ENCODE peak calls at places on chromosomes 2 and 18, in seven cellular contexts. One of them, this sample, is unnamed.

GRCh38 chr2:19762142-19762541 is 139.6 kb downstream of the TTC32 start:
- DNase-seq in AG10803: peak; percentile 54
- DNase-seq in head of caudate nucleus: no peak
- DNase-seq in hypothalamus: no peak
- DNase-seq in osteocyte: no peak
- DNase-seq in neural progenitor cell: no peak
- DNase-seq in Daoy: no peak
- DNase-seq in this sample: no peak

GRCh38 chr2:120620025-120620793 is 115.5 kb upstream of the GLI2 start:
- DNase-seq in Daoy: no peak
- DNase-seq in osteocyte: no peak
- DNase-seq in neural progenitor cell: no peak
- DNase-seq in hypothalamus: no peak
- DNase-seq in head of caudate nucleus: no peak
- DNase-seq in AG10803: peak; percentile 62
- DNase-seq in this sample: no peak

GRCh38 chr2:45040786-45041185 is 31.5 kb upstream of the SIX2 start:
- DNase-seq in hypothalamus: no peak
- DNase-seq in osteocyte: no peak
- DNase-seq in AG10803: no peak
- DNase-seq in neural progenitor cell: no peak
- DNase-seq in Daoy: no peak
- DNase-seq in head of caudate nucleus: no peak
- DNase-seq in this sample: no peak

GRCh38 chr2:9972621-9973445 is 21.3 kb downstream of the GRHL1 start:
- DNase-seq in head of caudate nucleus: peak; percentile 79
- DNase-seq in hypothalamus: no peak
- DNase-seq in AG10803: peak; percentile 79
- DNase-seq in Daoy: peak; percentile 79
- DNase-seq in osteocyte: no peak
- DNase-seq in neural progenitor cell: no peak
- DNase-seq in this sample: peak; percentile 67

GRCh38 chr18:33573193-33573592 is 4.8 kb upstream of the ASXL3 start:
- DNase-seq in head of caudate nucleus: no peak
- DNase-seq in AG10803: no peak
- DNase-seq in hypothalamus: no peak
- DNase-seq in neural progenitor cell: no peak
- DNase-seq in Daoy: no peak
- DNase-seq in osteocyte: no peak
- DNase-seq in this sample: no peak

GRCh38 chr2:37365669-37366068 is 21.2 kb downstream of the QPCT start:
- DNase-seq in AG10803: peak; percentile 64
- DNase-seq in head of caudate nucleus: no peak
- DNase-seq in osteocyte: no peak
- DNase-seq in neural progenitor cell: no peak
- DNase-seq in hypothalamus: no peak
- DNase-seq in Daoy: peak; percentile 61
- DNase-seq in this sample: no peak

GRCh38 chr2:191983591-191983990 is 136.7 kb upstream of the CAVIN2 start:
- DNase-seq in AG10803: no peak
- DNase-seq in neural progenitor cell: no peak
- DNase-seq in head of caudate nucleus: no peak
- DNase-seq in Daoy: no peak
- DNase-seq in hypothalamus: no peak
- DNase-seq in osteocyte: no peak
- DNase-seq in this sample: no peak

GRCh38 chr2:49175831-49176230 is 21.5 kb upstream of the FSHR start:
- DNase-seq in head of caudate nucleus: no peak
- DNase-seq in neural progenitor cell: no peak
- DNase-seq in AG10803: no peak
- DNase-seq in osteocyte: no peak
- DNase-seq in Daoy: no peak
- DNase-seq in hypothalamus: no peak
- DNase-seq in this sample: no peak

GRCh38 chr2:101616411-101616810 is 81.1 kb upstream of the MAP4K4 start:
- DNase-seq in AG10803: no peak
- DNase-seq in Daoy: no peak
- DNase-seq in head of caudate nucleus: peak; percentile 87
- DNase-seq in hypothalamus: no peak
- DNase-seq in osteocyte: no peak
- DNase-seq in neural progenitor cell: no peak
- DNase-seq in this sample: no peak

GRCh38 chr2:9235388-9236344 is 29.1 kb downstream of the ASAP2 start:
- DNase-seq in Daoy: peak; percentile 88
- DNase-seq in head of caudate nucleus: no peak
- DNase-seq in osteocyte: peak; percentile 92
- DNase-seq in AG10803: peak; percentile 71
- DNase-seq in neural progenitor cell: no peak
- DNase-seq in hypothalamus: no peak
- DNase-seq in this sample: no peak

GRCh38 chr2:24021122-24021998 is 11.5 kb downstream of the MFSD2B start:
- DNase-seq in AG10803: no peak
- DNase-seq in Daoy: peak; percentile 38
- DNase-seq in osteocyte: no peak
- DNase-seq in head of caudate nucleus: no peak
- DNase-seq in hypothalamus: no peak
- DNase-seq in neural progenitor cell: peak; percentile 57
- DNase-seq in this sample: no peak

GRCh38 chr2:221461911-221462310 is 110.2 kb downstream of the EPHA4 start:
- DNase-seq in AG10803: peak; percentile 53
- DNase-seq in osteocyte: no peak
- DNase-seq in neural progenitor cell: no peak
- DNase-seq in head of caudate nucleus: no peak
- DNase-seq in Daoy: no peak
- DNase-seq in hypothalamus: no peak
- DNase-seq in this sample: no peak